ENCODE peak calls at places on chromosome 18, in nine cellular contexts. H is HL-60, G is cardiac fibroblast, X is adipocyte, L is A549, U is iPS DF 6.9, S is stomach, K is colonic mucosa, W is GM23338. Z is an unnamed sample.

GRCh38 chr18:71485578-71485977 is 1058.6 kb downstream of the CBLN2 start:
- DNase-seq in H (no peak), G (no peak), X (no peak), L (no peak), U (no peak), S (no peak), K (no peak), W (no peak), Z (no peak)

GRCh38 chr18:48026216-48026615 is 95.8 kb upstream of the SMAD2 start:
- DNase-seq in H (no peak), G (no peak), X (no peak), L (no peak), U (no peak), S (no peak), K (no peak), W (no peak), Z (peak)

GRCh38 chr18:44733069-44733753 is 52.5 kb downstream of the SETBP1 start:
- DNase-seq in H (no peak), G (peak), X (peak), L (peak), U (no peak), S (no peak), K (no peak), W (no peak), Z (no peak)

GRCh38 chr18:48186861-48187260 is 222.3 kb downstream of the ZBTB7C start:
- DNase-seq in H (no peak), G (no peak), X (no peak), L (no peak), U (no peak), S (no peak), K (peak), W (no peak), Z (no peak)

GRCh38 chr18:44802508-44802907 is 121.8 kb downstream of the SETBP1 start:
- DNase-seq in H (no peak), G (no peak), X (peak), L (no peak), U (no peak), S (no peak), K (no peak), W (no peak), Z (no peak)

GRCh38 chr18:73316513-73316912 is 448.7 kb upstream of the NETO1 start:
- DNase-seq in H (no peak), G (no peak), X (peak), L (no peak), U (no peak), S (no peak), K (no peak), W (no peak), Z (no peak)

GRCh38 chr18:48066225-48066652 is 135.8 kb upstream of the SMAD2 start:
- DNase-seq in H (no peak), G (no peak), X (no peak), L (no peak), U (no peak), S (no peak), K (no peak), W (no peak), Z (no peak)

GRCh38 chr18:79925656-79925979 is 25.8 kb downstream of the SLC66A2 start:
- DNase-seq in H (no peak), G (no peak), X (no peak), L (no peak), U (no peak), S (peak), K (no peak), W (no peak), Z (no peak)

GRCh38 chr18:44093253-44093652 is 587.4 kb upstream of the SETBP1 start:
- DNase-seq in H (no peak), G (peak), X (peak), L (no peak), U (no peak), S (no peak), K (no peak), W (no peak), Z (no peak)

GRCh38 chr18:38076346-38077053 is 510.9 kb upstream of the CELF4 start:
- DNase-seq in H (no peak), G (no peak), X (no peak), L (no peak), U (no peak), S (no peak), K (no peak), W (no peak), Z (no peak)

GRCh38 chr18:24878289-24878688 is 417.9 kb downstream of the HRH4 start:
- DNase-seq in H (no peak), G (peak), X (peak), L (no peak), U (peak), S (no peak), K (no peak), W (peak), Z (no peak)

GRCh38 chr18:36518839-36519238 is 221.3 kb downstream of the FHOD3 start:
- DNase-seq in H (no peak), G (no peak), X (no peak), L (no peak), U (no peak), S (no peak), K (no peak), W (no peak), Z (no peak)

GRCh38 chr18:27871731-27872130 is 305.2 kb downstream of the CDH2 start:
- DNase-seq in H (no peak), G (no peak), X (no peak), L (no peak), U (no peak), S (no peak), K (no peak), W (no peak), Z (no peak)

GRCh38 chr18:80157708-80158343 is 48.8 kb downstream of the ADNP2 start:
- DNase-seq in H (peak), G (peak), X (peak), L (peak), U (peak), S (peak), K (peak), W (peak), Z (peak)

GRCh38 chr18:74290831-74291770 is 662 bp downstream of the CYB5A start:
- DNase-seq in H (no peak), G (peak), X (no peak), L (no peak), U (no peak), S (peak), K (peak), W (peak), Z (peak)

GRCh38 chr18:58176915-58177717 is 133.1 kb downstream of the NEDD4L start:
- DNase-seq in H (no peak), G (peak), X (peak), L (no peak), U (no peak), S (no peak), K (no peak), W (no peak), Z (no peak)

GRCh38 chr18:77676901-77677300 is 427.3 kb downstream of the GALR1 start:
- DNase-seq in H (no peak), G (no peak), X (no peak), L (no peak), U (no peak), S (no peak), K (no peak), W (peak), Z (no peak)

GRCh38 chr18:8900552-8900951 is 195.2 kb downstream of the MTCL1 start:
- DNase-seq in H (no peak), G (no peak), X (no peak), L (no peak), U (no peak), S (no peak), K (no peak), W (no peak), Z (no peak)

GRCh38 chr18:29779096-29779495 is 1263.4 kb downstream of the DSC3 start:
- DNase-seq in H (no peak), G (peak), X (peak), L (no peak), U (no peak), S (no peak), K (no peak), W (no peak), Z (no peak)

GRCh38 chr18:7815797-7816196 is 248.7 kb downstream of the PTPRM start:
- DNase-seq in H (no peak), G (no peak), X (no peak), L (no peak), U (no peak), S (no peak), K (no peak), W (no peak), Z (no peak)

GRCh38 chr18:5122270-5122669 is 74.8 kb downstream of the AKAIN1 start:
- DNase-seq in H (no peak), G (no peak), X (no peak), L (no peak), U (no peak), S (no peak), K (no peak), W (no peak), Z (no peak)
- H3K4me3 ChIP-seq in H (no peak), G (no peak), X (no peak), L (no peak), U (no peak), S (no peak), K (no peak), W (no peak), Z (no peak)

GRCh38 chr18:63137999-63138448 is 181.5 kb downstream of the BCL2 start:
- DNase-seq in H (no peak), G (peak), X (no peak), L (no peak), U (no peak), S (no peak), K (no peak), W (no peak), Z (no peak)
- H3K4me3 ChIP-seq in H (peak), G (no peak), X (no peak), L (no peak), U (no peak), S (peak), K (peak), W (peak), Z (peak)

GRCh38 chr18:53115876-53116585 is 776.0 kb downstream of the DCC start:
- DNase-seq in H (no peak), G (no peak), X (no peak), L (no peak), U (no peak), S (no peak), K (no peak), W (no peak), Z (no peak)
- H3K4me3 ChIP-seq in H (no peak), G (no peak), X (peak), L (no peak), U (no peak), S (peak), K (no peak), W (no peak), Z (no peak)

DNA sequence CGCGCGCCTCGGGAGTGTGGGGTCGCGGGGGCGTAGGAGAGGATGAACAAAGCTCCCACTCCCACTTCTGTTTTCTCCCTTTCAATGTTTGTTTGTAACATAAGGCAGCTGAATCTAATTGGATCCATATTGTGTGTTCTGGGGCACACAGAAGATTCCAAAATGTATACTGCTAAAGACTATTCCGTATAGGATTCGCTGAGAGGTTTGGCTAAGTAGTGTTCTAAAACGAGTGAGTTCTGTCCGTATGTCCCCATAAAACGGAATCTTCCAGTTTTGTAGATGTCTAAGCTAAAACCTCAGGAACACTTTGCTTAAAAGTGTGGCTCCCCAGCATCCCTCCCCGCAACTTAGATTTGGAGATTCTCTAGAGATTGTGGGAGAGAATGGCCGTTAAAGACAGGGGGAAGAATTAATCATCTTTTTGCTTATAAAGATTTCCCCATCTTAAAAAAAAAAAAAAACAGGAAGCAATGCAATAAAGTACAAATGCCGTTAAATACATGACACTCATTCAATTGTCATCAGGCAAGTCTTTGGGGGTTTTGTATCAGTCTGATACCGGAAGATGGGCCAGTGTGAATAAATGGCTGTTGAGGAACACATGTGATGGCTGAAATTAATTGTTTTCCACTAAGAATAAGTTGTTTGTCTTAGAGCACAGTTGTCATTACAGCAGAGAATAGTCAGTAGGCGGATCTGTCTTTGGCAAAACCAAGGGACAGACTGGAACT is 1.5 kb downstream of the EMILIN2 start:
- DNase-seq in H (peak), G (peak), X (peak), L (no peak), U (no peak), S (no peak), K (no peak), W (no peak), Z (no peak)
- H3K4me3 ChIP-seq in H (peak), G (peak), X (peak), L (peak), U (peak), S (peak), K (peak), W (peak), Z (peak)

GRCh38 chr18:55478301-55478660 is 109.7 kb downstream of the TCF4 start:
- DNase-seq in H (no peak), G (peak), X (no peak), L (no peak), U (no peak), S (no peak), K (no peak), W (no peak), Z (no peak)
- H3K4me3 ChIP-seq in H (no peak), G (peak), X (peak), L (no peak), U (no peak), S (peak), K (no peak), W (no peak), Z (peak)

GRCh38 chr18:12421732-12422131 is 14.0 kb downstream of the PRELID3A start:
- DNase-seq in H (no peak), G (no peak), X (no peak), L (no peak), U (no peak), S (no peak), K (no peak), W (peak), Z (no peak)
- H3K4me3 ChIP-seq in H (no peak), G (no peak), X (no peak), L (no peak), U (no peak), S (no peak), K (no peak), W (no peak), Z (no peak)

GRCh38 chr18:23459530-23459921 is 6.4 kb downstream of the RIOK3 start:
- DNase-seq in H (no peak), G (no peak), X (no peak), L (no peak), U (no peak), S (no peak), K (no peak), W (no peak), Z (no peak)
- H3K4me3 ChIP-seq in H (no peak), G (no peak), X (no peak), L (no peak), U (no peak), S (no peak), K (no peak), W (no peak), Z (no peak)

GRCh38 chr18:75407468-75408437 is 19.8 kb downstream of the SMIM21 start:
- DNase-seq in H (no peak), G (peak), X (peak), L (no peak), U (peak), S (no peak), K (no peak), W (peak), Z (no peak)
- H3K4me3 ChIP-seq in H (no peak), G (no peak), X (peak), L (no peak), U (no peak), S (peak), K (no peak), W (peak), Z (no peak)

GRCh38 chr18:6593142-6593889 is 136.2 kb upstream of the ARHGAP28 start:
- DNase-seq in H (no peak), G (no peak), X (no peak), L (no peak), U (no peak), S (no peak), K (no peak), W (no peak), Z (no peak)
- H3K4me3 ChIP-seq in H (no peak), G (no peak), X (no peak), L (no peak), U (no peak), S (no peak), K (no peak), W (no peak), Z (no peak)

Z was measured in upper lobe of right lung.